ENCODE peak calls at places on chromosomes 1 and 21, in ten cellular contexts. U is prostate gland; S is right atrium auricular region; W is tibial artery; A is fibroblast of lung; C is mesendoderm; E is colonic mucosa; D is CD8-positive, alpha-beta T cell; M is upper lobe of right lung; I is Caco-2. L is an unnamed sample.

GRCh38 chr21:37886726-37887309 is 29.4 kb downstream of the KCNJ6 start:
- DNase-seq in U (no peak), S (no peak), W (no peak), A (no peak), C (peak; percentile 15), E (no peak), D (no peak), M (no peak), I (no peak), L (no peak)

GRCh38 chr1:227789042-227789880 is 26.2 kb upstream of the PRSS38 start:
- DNase-seq in U (no peak), S (peak; percentile 58), W (no peak), A (no peak), C (peak; percentile 52), E (peak; percentile 18), D (no peak), M (peak; percentile 59), I (no peak), L (peak; percentile 37)

GRCh38 chr21:33057385-33057940 is 12.5 kb upstream of the OLIG1 start:
- DNase-seq in U (no peak), S (no peak), W (no peak), A (no peak), C (no peak), E (no peak), D (no peak), M (no peak), I (no peak), L (no peak)

GRCh38 chr1:202909494-202909893 is 17.5 kb downstream of the KLHL12 start:
- DNase-seq in U (no peak), S (no peak), W (no peak), A (no peak), C (no peak), E (no peak), D (no peak), M (no peak), I (no peak), L (no peak)

GRCh38 chr1:1779691-1780597 is 1.7 kb upstream of the NADK start:
- DNase-seq in U (no peak), S (peak; percentile 81), W (peak; percentile 84), A (peak; percentile 63), C (peak; percentile 19), E (peak; percentile 86), D (peak; percentile 44), M (peak; percentile 79), I (no peak), L (peak; percentile 29)

GRCh38 chr1:208183977-208184901 is 59.9 kb downstream of the PLXNA2 start:
- DNase-seq in U (peak; percentile 37), S (peak; percentile 87), W (peak; percentile 83), A (peak; percentile 93), C (no peak), E (peak; percentile 86), D (no peak), M (no peak), I (peak; percentile 84), L (peak; percentile 98)

GRCh38 chr1:200075522-200075921 is 48.0 kb downstream of the NR5A2 start:
- DNase-seq in U (no peak), S (no peak), W (no peak), A (no peak), C (peak; percentile 47), E (no peak), D (no peak), M (no peak), I (no peak), L (no peak)

GRCh38 chr1:15966081-15966955 is 9.6 kb downstream of the ZBTB17 start:
- DNase-seq in U (no peak), S (no peak), W (peak; percentile 76), A (no peak), C (no peak), E (no peak), D (peak; percentile 21), M (peak; percentile 70), I (no peak), L (peak; percentile 68)

GRCh38 chr1:169044296-169044695 is 62.2 kb upstream of the ATP1B1 start:
- DNase-seq in U (no peak), S (no peak), W (no peak), A (no peak), C (no peak), E (no peak), D (peak; percentile 20), M (no peak), I (no peak), L (no peak)

GRCh38 chr1:15060104-15060503 is 93.4 kb upstream of the TMEM51 start:
- DNase-seq in U (no peak), S (no peak), W (no peak), A (no peak), C (no peak), E (no peak), D (no peak), M (no peak), I (no peak), L (no peak)

GRCh38 chr1:230548997-230549396 is 93.3 kb upstream of the COG2 start:
- DNase-seq in U (no peak), S (no peak), W (no peak), A (no peak), C (no peak), E (no peak), D (no peak), M (no peak), I (no peak), L (no peak)

GRCh38 chr21:28541371-28542112 is 451.1 kb downstream of the LTN1 start:
- DNase-seq in U (no peak), S (no peak), W (no peak), A (peak; percentile 30), C (no peak), E (no peak), D (no peak), M (no peak), I (no peak), L (peak; percentile 29)

GRCh38 chr1:25356848-25357247 is 18.7 kb downstream of the TMEM50A start:
- DNase-seq in U (no peak), S (no peak), W (no peak), A (peak; percentile 47), C (no peak), E (no peak), D (no peak), M (no peak), I (no peak), L (peak; percentile 22)

GRCh38 chr1:36864182-36865079 is 169.9 kb downstream of the GRIK3 start:
- DNase-seq in U (no peak), S (no peak), W (no peak), A (no peak), C (peak; percentile 61), E (peak; percentile 22), D (no peak), M (no peak), I (no peak), L (no peak)

GRCh38 chr1:12433323-12434053 is 184.5 kb downstream of the DHRS3 start:
- DNase-seq in U (no peak), S (peak; percentile 66), W (peak; percentile 78), A (peak; percentile 68), C (peak; percentile 94), E (peak; percentile 52), D (no peak), M (no peak), I (peak; percentile 59), L (no peak)
- H3K4me1 ChIP-seq in U (peaks cover 14% of the 10 kb centered on the region), S (peaks cover 61% of the 10 kb centered on the region), W (peaks cover 48% of the 10 kb centered on the region), A (peaks cover 27% of the 10 kb centered on the region), C (peaks cover 3% of the 10 kb centered on the region), E (peaks cover 7% of the 10 kb centered on the region), D (peaks cover 52% of the 10 kb centered on the region), M (peaks cover 55% of the 10 kb centered on the region), I (peaks cover 27% of the 10 kb centered on the region), L (peaks cover 35% of the 10 kb centered on the region)

GRCh38 chr1:215529111-215529510 is 38.0 kb upstream of the KCTD3 start:
- DNase-seq in U (no peak), S (no peak), W (no peak), A (no peak), C (no peak), E (no peak), D (no peak), M (no peak), I (no peak), L (no peak)

GRCh38 chr1:215526846-215527151 is 40.3 kb upstream of the KCTD3 start:
- DNase-seq in U (no peak), S (no peak), W (no peak), A (no peak), C (no peak), E (no peak), D (no peak), M (no peak), I (no peak), L (no peak)

GRCh38 chr1:215526147-215526845 is 40.8 kb upstream of the KCTD3 start:
- DNase-seq in U (no peak), S (no peak), W (no peak), A (peak; percentile 75), C (peak; percentile 44), E (no peak), D (no peak), M (no peak), I (no peak), L (peak; percentile 84)

GRCh38 chr1:215530401-215530984 is 36.6 kb upstream of the KCTD3 start:
- DNase-seq in U (no peak), S (no peak), W (no peak), A (no peak), C (no peak), E (no peak), D (no peak), M (no peak), I (no peak), L (no peak)

DNA sequence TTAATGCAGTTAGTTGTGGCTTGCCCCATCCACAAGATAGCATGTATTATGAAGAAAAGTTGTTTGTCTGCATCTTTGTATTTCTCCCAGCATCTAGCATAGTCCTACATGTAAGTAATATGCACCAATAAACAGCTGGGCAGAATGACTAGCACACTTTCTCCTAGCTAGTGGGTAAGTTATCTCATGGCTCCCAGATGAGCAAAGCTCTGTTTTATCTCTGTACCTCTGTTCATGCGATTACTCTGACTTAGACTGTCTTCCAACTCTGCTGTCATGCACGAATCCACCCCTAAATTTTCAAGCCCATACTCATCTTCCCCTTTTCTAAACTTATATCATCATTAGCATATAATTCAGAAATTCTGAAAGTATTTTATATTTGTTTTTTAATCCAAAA is 37.5 kb upstream of the KCTD3 start:
- DNase-seq in U (no peak), S (no peak), W (no peak), A (no peak), C (no peak), E (no peak), D (no peak), M (no peak), I (no peak), L (no peak)
- H3K4me1 ChIP-seq in U (no peaks in the 10 kb centered on the region), S (no peaks in the 10 kb centered on the region), W (no peaks in the 10 kb centered on the region), A (no peaks in the 10 kb centered on the region), C (no peaks in the 10 kb centered on the region), E (no peaks in the 10 kb centered on the region), D (no peaks in the 10 kb centered on the region), M (no peaks in the 10 kb centered on the region), I (no peaks in the 10 kb centered on the region), L (no peaks in the 10 kb centered on the region)

GRCh38 chr1:164667600-164667999 is 108.6 kb downstream of the PBX1 start:
- DNase-seq in U (no peak), S (no peak), W (no peak), A (no peak), C (no peak), E (no peak), D (no peak), M (no peak), I (no peak), L (no peak)
- H3K4me1 ChIP-seq in U (no peaks in the 10 kb centered on the region), S (peaks cover 34% of the 10 kb centered on the region), W (peaks cover 4% of the 10 kb centered on the region), A (peaks cover 5% of the 10 kb centered on the region), C (no peaks in the 10 kb centered on the region), E (no peaks in the 10 kb centered on the region), D (no peaks in the 10 kb centered on the region), M (peaks cover 4% of the 10 kb centered on the region), I (peaks cover 64% of the 10 kb centered on the region), L (peaks cover 8% of the 10 kb centered on the region)

DNA sequence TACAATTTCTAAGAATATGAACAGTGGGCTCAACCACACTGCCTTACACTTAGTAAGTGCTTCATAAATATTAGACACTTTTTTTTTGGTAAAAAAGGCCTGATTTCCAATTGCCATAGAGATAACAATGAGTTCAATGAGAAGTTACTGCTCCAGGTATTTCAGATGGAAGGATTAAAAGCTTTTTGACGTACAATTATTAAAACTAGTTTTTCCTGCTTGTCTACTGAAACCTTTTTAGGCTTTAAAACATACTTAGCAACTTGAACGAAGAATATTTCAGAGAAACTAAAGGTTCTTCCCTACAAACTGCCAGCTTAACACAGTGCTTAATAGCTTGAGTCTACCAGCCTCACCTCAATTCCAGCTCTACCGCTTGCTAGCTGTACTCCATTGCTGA is 43.7 kb downstream of the TRIT1 start:
- DNase-seq in U (no peak), S (no peak), W (no peak), A (no peak), C (no peak), E (no peak), D (no peak), M (no peak), I (no peak), L (no peak)
- H3K4me1 ChIP-seq in U (peaks cover 4% of the 10 kb centered on the region), S (no peaks in the 10 kb centered on the region), W (no peaks in the 10 kb centered on the region), A (no peaks in the 10 kb centered on the region), C (no peaks in the 10 kb centered on the region), E (peaks cover 4% of the 10 kb centered on the region), D (peaks cover 35% of the 10 kb centered on the region), M (peaks cover 9% of the 10 kb centered on the region), I (no peaks in the 10 kb centered on the region), L (no peaks in the 10 kb centered on the region)